ENCODE peak calls at places on chromosomes 16 and 17, in ten cellular contexts. N is colonic mucosa; B is uterus; A is right cardiac atrium; I is aorta; H is DND-41; K is tibial artery; Q is small intestine; J is CD8-positive, alpha-beta memory T cell; Y is PC-3. X is an unnamed sample. For H3K4me1, the result is how much of the 10 kb centered on the place peaks cover.

GRCh38 chr17:50689251-50689650 is 18.5 kb downstream of the ANKRD40 start:
- DNase-seq in Y (peak), B (no peak), K (no peak), N (no peak), I (no peak), H (peak), Q (peak), J (no peak), A (no peak), X (no peak)

GRCh38 chr16:88876942-88877526 is 10.6 kb upstream of the PABPN1L start:
- DNase-seq in I (no peak), H (no peak), N (no peak), Q (no peak), K (no peak), B (no peak), J (no peak), Y (no peak), A (no peak), X (no peak)

GRCh38 chr16:71188956-71189712 is 41.4 kb downstream of the HYDIN start:
- DNase-seq in N (no peak), H (no peak), A (no peak), I (no peak), Q (no peak), Y (no peak), J (no peak), K (no peak), B (no peak), X (no peak)

GRCh38 chr16:50368410-50369132 is at the start of gene BRD7:
- DNase-seq in N (peak), Q (peak), I (peak), H (peak), Y (peak), A (peak), K (peak), J (peak), B (peak), X (peak)

GRCh38 chr17:82334622-82335394 is 1.2 kb upstream of the SECTM1 start:
- DNase-seq in J (no peak), A (peak), Q (peak), B (no peak), Y (peak), I (no peak), K (no peak), N (no peak), H (peak), X (no peak)

GRCh38 chr17:49604314-49604869 is 28.7 kb downstream of the NXPH3 start:
- DNase-seq in J (no peak), Y (no peak), A (no peak), B (no peak), N (no peak), I (no peak), Q (no peak), H (no peak), K (no peak), X (no peak)

GRCh38 chr16:28491080-28491969 is 549 bp downstream of the CLN3 start:
- DNase-seq in B (peak), N (peak), Q (no peak), I (no peak), A (peak), J (no peak), K (peak), H (peak), Y (peak), X (no peak)

GRCh38 chr17:75271233-75271954 is 363 bp upstream of the MIF4GD start:
- DNase-seq in J (peak), Y (peak), B (peak), H (peak), K (peak), A (peak), Q (peak), I (peak), N (peak), X (peak)

GRCh38 chr17:28346199-28346580 is 10.6 kb downstream of the TNFAIP1 start:
- DNase-seq in J (no peak), Q (no peak), N (no peak), K (no peak), B (no peak), Y (no peak), A (no peak), I (no peak), H (no peak), X (no peak)

GRCh38 chr17:65270932-65271700 is 133.9 kb downstream of the RGS9 start:
- DNase-seq in N (no peak), Y (no peak), K (no peak), B (no peak), A (no peak), I (no peak), J (no peak), Q (no peak), H (no peak), X (no peak)

GRCh38 chr17:66301418-66301863 is 972 bp upstream of the PRKCA start:
- DNase-seq in B (no peak), Y (no peak), J (no peak), H (no peak), I (no peak), K (no peak), N (no peak), A (no peak), Q (no peak), X (no peak)

GRCh38 chr17:79746955-79747507 is 16.3 kb downstream of the ENPP7 start:
- DNase-seq in Y (no peak), B (no peak), N (no peak), Q (no peak), J (no peak), H (no peak), I (no peak), A (no peak), K (no peak), X (no peak)

GRCh38 chr16:79185681-79186080 is 414.9 kb downstream of the MAF start:
- DNase-seq in I (no peak), Y (no peak), J (no peak), H (no peak), Q (no peak), K (no peak), B (no peak), A (no peak), N (no peak), X (no peak)

GRCh38 chr17:3683054-3683511 is 12.9 kb downstream of the P2RX5 start:
- DNase-seq in H (peak), A (peak), Q (peak), B (no peak), K (no peak), Y (peak), J (peak), I (no peak), N (no peak), X (peak)

GRCh38 chr16:68750243-68750642 is 13.2 kb downstream of the CDH1 start:
- DNase-seq in Y (no peak), A (no peak), Q (no peak), H (no peak), K (no peak), I (no peak), N (no peak), B (no peak), J (no peak), X (no peak)

GRCh38 chr16:83994703-83995102 is 26.7 kb downstream of the NECAB2 start:
- DNase-seq in I (no peak), H (no peak), N (no peak), B (no peak), J (peak), Y (no peak), Q (no peak), A (peak), K (no peak), X (no peak)

GRCh38 chr17:76071497-76072148 is 694 bp downstream of the SRP68 start:
- DNase-seq in J (no peak), Q (no peak), Y (no peak), N (peak), I (no peak), H (no peak), A (no peak), B (no peak), K (no peak), X (no peak)

DNA sequence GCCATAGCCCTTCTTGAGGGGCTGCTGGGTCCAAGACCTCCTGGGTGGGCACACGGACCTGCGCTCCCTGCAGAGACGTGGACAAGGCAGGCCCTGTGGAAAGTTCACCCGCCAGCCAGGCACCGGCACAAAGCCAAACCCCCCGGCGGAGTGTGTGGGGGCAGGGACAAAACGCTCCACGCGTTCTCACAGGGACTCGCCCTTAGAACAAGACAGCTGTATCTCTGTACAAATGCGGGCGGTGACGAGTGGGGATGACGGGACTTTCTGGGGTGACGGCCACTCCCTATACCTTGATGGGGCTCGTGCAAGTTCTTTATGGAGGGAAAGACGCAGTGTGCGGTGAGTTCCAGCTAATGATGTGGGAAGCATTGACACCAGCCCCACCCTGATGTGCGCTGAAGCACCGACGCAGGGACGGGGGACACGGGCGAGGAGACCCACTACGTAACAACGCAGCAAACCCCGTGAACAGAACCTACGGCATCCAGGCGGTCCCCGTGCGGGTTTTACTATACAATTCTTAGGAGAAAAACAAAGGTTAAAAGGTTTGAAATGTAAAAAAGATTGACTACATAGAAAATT is 49.4 kb downstream of the LMF1 start:
- DNase-seq in Q (no peak), I (peak), Y (no peak), B (no peak), K (no peak), H (no peak), N (no peak), A (no peak), J (peak), X (no peak)
- H3K4me1 ChIP-seq in Q (under half), I (under half), Y (under half), B (under half), K (under half), H (under half), N (under half), A (under half), J (under half), X (under half)

DNA sequence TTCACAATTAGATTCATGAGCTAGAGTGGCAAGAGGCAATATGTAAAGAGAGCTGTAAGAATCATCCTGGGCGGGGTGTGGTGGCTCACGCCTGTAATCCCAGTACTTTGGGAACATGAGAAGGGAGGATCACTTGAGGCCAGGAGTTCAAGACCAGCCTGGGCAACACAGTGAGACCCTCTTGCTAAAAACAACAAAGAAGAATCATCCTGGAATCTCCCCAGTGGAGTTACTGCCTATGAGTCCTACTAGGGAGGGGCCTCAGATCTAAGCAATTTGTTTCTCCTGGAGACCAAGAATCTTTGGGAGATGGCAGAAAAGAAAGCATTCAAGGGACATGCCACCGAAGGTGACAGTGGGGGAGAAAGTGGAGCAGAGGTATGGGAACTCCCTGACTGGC is 119.1 kb downstream of the HIC1 start:
- DNase-seq in H (no peak), A (no peak), I (no peak), B (peak), Y (no peak), J (no peak), Q (no peak), K (no peak), N (no peak), X (no peak)
- H3K4me1 ChIP-seq in H (under half), A (under half), I (under half), B (under half), Y (under half), J (under half), Q (under half), K (half or more), N (under half), X (under half)

GRCh38 chr16:29814592-29814991 is 1.4 kb upstream of the PAGR1 start:
- DNase-seq in K (no peak), Q (no peak), Y (no peak), J (no peak), I (no peak), H (no peak), A (no peak), N (no peak), B (no peak), X (no peak)

GRCh38 chr16:29811896-29812665 is at the start of gene PRRT2:
- DNase-seq in H (peak), I (peak), B (peak), Y (peak), A (peak), N (peak), K (peak), J (peak), Q (no peak), X (peak)

GRCh38 chr16:29811170-29811895 is 660 bp upstream of the PRRT2 start:
- DNase-seq in H (peak), N (peak), Q (peak), B (peak), I (peak), A (peak), J (peak), K (peak), Y (peak), X (peak)

GRCh38 chr16:29813644-29814562 is 1.9 kb downstream of the PRRT2 start:
- DNase-seq in B (peak), Q (no peak), H (no peak), N (no peak), I (no peak), J (peak), K (no peak), A (peak), Y (no peak), X (no peak)

GRCh38 chr16:29812754-29813643 is 1.0 kb downstream of the PRRT2 start:
- DNase-seq in N (no peak), H (no peak), Q (no peak), B (no peak), J (no peak), K (no peak), I (no peak), A (no peak), Y (no peak), X (no peak)
- H3K4me1 ChIP-seq in N (under half), H (half or more), Q (under half), B (under half), J (half or more), K (half or more), I (under half), A (under half), Y (under half), X (under half)

DNA sequence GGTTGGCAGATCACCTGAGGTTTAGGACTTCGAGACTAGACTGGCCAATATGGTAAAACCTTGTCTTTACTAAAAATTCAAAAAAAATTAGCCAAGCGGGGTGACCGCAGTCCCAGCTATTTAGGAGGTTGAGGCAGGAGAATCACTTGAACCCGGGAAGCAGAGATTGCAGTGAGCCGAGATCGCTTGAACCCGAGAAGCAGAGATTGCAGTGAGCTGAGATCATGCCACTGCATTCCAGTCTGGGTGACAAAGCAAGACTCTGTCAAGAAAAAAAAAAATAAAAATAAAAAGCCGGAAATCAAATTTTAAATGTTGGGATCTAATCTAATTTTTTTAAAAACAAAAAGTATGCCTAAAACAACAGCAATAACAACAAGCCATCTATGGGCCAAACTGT is 56.3 kb downstream of the ABCC1 start:
- DNase-seq in H (no peak), I (no peak), A (no peak), K (no peak), Q (no peak), Y (no peak), B (no peak), N (no peak), J (no peak), X (no peak)
- H3K4me1 ChIP-seq in H (under half), I (under half), A (under half), K (under half), Q (under half), Y (under half), B (under half), N (under half), J (under half), X (under half)

DNA sequence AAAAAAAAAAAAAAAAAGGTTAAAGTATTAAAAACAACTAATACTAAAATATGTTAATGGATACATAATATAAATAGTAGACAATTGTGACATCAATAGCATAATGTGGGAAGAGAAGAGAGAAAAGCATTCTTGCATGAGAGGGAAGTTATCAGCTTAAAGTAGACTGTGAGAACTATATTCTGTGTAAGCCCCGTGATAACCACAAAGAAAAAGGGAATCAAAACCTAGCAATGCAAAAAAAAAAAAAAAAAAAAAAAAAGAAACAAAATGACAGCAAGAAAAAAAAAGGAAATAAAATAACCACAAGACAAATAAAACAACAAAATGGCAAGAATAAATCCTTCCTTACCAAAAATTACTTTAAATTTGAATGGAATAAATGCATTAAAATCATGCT is 39.8 kb upstream of the MYLK3 start:
- DNase-seq in A (no peak), Y (no peak), J (no peak), Q (no peak), K (no peak), H (no peak), I (no peak), N (no peak), B (no peak), X (no peak)
- H3K4me1 ChIP-seq in A (under half), Y (under half), J (under half), Q (under half), K (under half), H (under half), I (under half), N (under half), B (under half), X (under half)

DNA sequence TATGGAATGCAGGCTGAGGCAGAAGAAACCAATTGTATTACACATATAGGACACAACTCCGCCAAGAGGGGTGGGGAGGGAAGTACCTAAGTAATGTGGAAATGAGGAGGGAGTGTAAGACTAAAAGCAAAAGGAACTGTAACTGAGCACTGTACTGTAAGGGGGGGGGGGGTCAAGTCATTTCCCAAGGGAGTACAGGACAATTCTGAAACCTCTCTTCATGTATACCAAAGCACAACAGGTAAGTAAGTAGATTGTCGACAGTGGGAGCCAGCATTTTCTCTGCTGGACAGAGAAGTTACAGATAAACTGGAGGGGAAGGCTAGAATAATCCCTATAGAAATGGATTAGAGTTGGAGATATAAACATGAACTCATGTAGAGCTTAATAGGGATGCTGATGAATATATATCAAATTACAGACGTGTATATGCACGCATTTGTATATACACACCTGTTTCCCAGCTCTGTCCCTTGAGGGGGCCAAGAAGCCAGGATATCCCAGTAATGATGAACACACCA is 6.4 kb downstream of the USP22 start:
- DNase-seq in B (no peak), I (no peak), J (no peak), N (no peak), H (no peak), Q (no peak), Y (no peak), K (no peak), A (no peak), X (peak)
- H3K4me1 ChIP-seq in B (under half), I (under half), J (half or more), N (under half), H (half or more), Q (under half), Y (under half), K (half or more), A (under half), X (half or more)